ENCODE peak calls at places on chromosome 10, in eight cellular contexts. U, C, T, J, Q, A, P and R are unnamed samples.

GRCh38 chr10:30014511-30014910 is 44.9 kb downstream of the JCAD start:
- DNase-seq in U (no peak), C (no peak), T (no peak), J (no peak), Q (no peak), A (no peak), P (peak; percentile 62), R (no peak)

GRCh38 chr10:47062801-47063200 is 151.6 kb downstream of the PTPN20 start:
- DNase-seq in U (no peak), C (no peak), T (no peak), J (no peak), Q (no peak), A (no peak), P (peak; percentile 56), R (no peak)

GRCh38 chr10:30028452-30029045 is 30.8 kb downstream of the JCAD start:
- DNase-seq in U (no peak), C (no peak), T (peak; percentile 14), J (no peak), Q (no peak), A (no peak), P (no peak), R (no peak)

GRCh38 chr10:122495406-122496340 is 34.3 kb downstream of the HTRA1 start:
- DNase-seq in U (no peak), C (no peak), T (no peak), J (no peak), Q (peak; percentile 33), A (peak; percentile 14), P (no peak), R (no peak)

GRCh38 chr10:71597821-71598498 is 121.6 kb downstream of the C10orf105 start:
- DNase-seq in U (no peak), C (peak; percentile 23), T (peak; percentile 48), J (peak; percentile 85), Q (no peak), A (no peak), P (no peak), R (peak; percentile 57)

GRCh38 chr10:104456817-104457657 is 103.4 kb downstream of the CFAP58 start:
- DNase-seq in U (no peak), C (peak; percentile 41), T (no peak), J (no peak), Q (no peak), A (no peak), P (no peak), R (no peak)

GRCh38 chr10:35326466-35327235 is 9.7 kb upstream of the CCNY start:
- DNase-seq in U (no peak), C (no peak), T (no peak), J (no peak), Q (no peak), A (no peak), P (peak; percentile 73), R (no peak)

GRCh38 chr10:8039323-8039922 is 15.1 kb upstream of the GATA3 start:
- DNase-seq in U (no peak), C (no peak), T (no peak), J (no peak), Q (no peak), A (no peak), P (no peak), R (no peak)

DNA sequence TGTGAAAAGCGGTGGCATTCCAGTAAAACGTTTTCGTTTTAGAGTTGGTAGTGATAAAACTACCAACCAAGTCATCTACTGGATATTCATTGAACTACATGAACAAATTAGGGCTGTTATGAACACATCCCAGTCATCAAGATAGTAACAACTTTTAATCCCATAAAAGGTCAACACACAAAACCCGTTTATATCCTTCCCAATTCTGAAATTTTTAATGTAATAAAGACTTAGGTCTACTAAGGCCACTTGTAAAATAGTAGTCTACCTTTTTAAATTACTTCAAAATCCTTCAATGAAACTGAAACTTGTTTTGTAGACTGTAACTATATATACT is 1.2 kb downstream of the ATAD1 start:
- DNase-seq in U (no peak), C (no peak), T (no peak), J (no peak), Q (no peak), A (no peak), P (no peak), R (no peak)
- TF ChIP-seq CTCF in U (no peak), C (no peak), T (no peak), J (no peak), Q (no peak), A (no peak), P (no peak), R (no peak)

GRCh38 chr10:127227027-127227426 is 30.6 kb upstream of the INSYN2A start:
- DNase-seq in U (no peak), C (no peak), T (no peak), J (no peak), Q (no peak), A (no peak), P (no peak), R (no peak)

GRCh38 chr10:127227663-127228062 is 31.3 kb upstream of the INSYN2A start:
- DNase-seq in U (no peak), C (no peak), T (no peak), J (no peak), Q (no peak), A (no peak), P (no peak), R (no peak)

DNA sequence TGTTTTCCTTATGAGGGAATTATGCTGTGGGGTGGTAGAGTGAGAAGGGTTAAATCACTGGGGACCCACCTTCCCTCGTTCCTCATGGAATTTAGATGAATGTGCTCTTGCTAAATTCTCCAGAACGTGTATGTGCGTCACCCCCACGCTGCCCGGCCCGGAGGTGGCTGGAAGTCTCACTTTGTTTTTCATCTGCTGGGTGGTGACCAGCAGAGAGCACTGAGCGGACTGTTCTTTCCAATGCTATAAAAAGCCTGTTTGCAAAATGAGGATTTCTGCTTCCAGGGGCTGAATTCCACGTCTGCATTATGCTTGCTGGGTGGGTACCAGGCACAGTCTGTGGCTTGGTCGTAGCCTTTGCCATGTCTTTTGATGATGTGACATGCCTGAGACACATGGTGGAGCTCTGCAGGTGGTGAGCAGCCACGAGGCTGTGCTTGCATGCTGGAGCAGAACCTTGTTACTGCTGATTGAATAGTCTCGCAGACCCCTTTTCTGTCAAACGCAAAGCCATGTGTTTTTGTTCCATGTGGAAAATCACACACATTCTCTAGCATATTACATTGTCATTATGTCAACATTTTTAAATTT is 31.9 kb upstream of the INSYN2A start:
- DNase-seq in U (no peak), C (no peak), T (no peak), J (no peak), Q (peak; percentile 7), A (no peak), P (peak; percentile 4), R (no peak)
- TF ChIP-seq CTCF in U (no peak), C (no peak), T (no peak), J (no peak), Q (no peak), A (no peak), P (no peak), R (no peak)

GRCh38 chr10:78320416-78320815 is 286.8 kb downstream of the RPS24 start:
- DNase-seq in U (no peak), C (no peak), T (no peak), J (no peak), Q (no peak), A (no peak), P (no peak), R (no peak)
- TF ChIP-seq CTCF in U (no peak), C (no peak), T (no peak), J (no peak), Q (no peak), A (no peak), P (no peak), R (no peak)

GRCh38 chr10:131803863-131804425 is 96.9 kb upstream of the PPP2R2D start:
- DNase-seq in U (no peak), C (no peak), T (no peak), J (no peak), Q (no peak), A (no peak), P (no peak), R (no peak)

GRCh38 chr10:131805696-131806095 is 95.1 kb upstream of the PPP2R2D start:
- DNase-seq in U (no peak), C (no peak), T (no peak), J (no peak), Q (no peak), A (no peak), P (no peak), R (no peak)

GRCh38 chr10:131804551-131805295 is 96.1 kb upstream of the PPP2R2D start:
- DNase-seq in U (no peak), C (no peak), T (no peak), J (no peak), Q (no peak), A (no peak), P (no peak), R (no peak)

GRCh38 chr10:131806646-131807317 is 94.0 kb upstream of the PPP2R2D start:
- DNase-seq in U (no peak), C (no peak), T (no peak), J (no peak), Q (no peak), A (no peak), P (no peak), R (no peak)

DNA sequence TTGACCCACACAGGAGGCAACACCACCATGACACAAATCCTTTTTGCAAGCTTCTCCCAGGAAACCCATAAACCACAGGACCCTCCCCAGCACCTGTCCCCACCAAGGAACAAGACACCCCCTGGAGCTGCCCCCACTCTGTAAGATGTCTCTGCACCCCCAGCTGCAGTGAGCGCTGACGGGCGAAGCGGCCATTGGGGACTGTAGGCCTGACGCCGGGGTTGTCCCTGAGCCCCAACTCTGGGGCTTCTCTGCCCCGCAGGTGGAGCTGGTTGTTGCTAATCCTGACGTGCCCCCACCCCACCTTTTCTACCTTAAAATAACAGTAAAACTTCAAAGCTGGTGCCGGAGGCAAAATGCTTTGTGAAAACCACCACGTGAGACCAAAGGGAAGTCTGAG is 94.7 kb upstream of the PPP2R2D start:
- DNase-seq in U (no peak), C (no peak), T (no peak), J (no peak), Q (no peak), A (no peak), P (no peak), R (no peak)
- TF ChIP-seq CTCF in U (no peak), C (no peak), T (no peak), J (no peak), Q (no peak), A (no peak), P (no peak), R (no peak)

GRCh38 chr10:115026041-115026779 is 67.0 kb upstream of the ATRNL1 start:
- DNase-seq in U (no peak), C (no peak), T (no peak), J (no peak), Q (no peak), A (no peak), P (no peak), R (no peak)
- TF ChIP-seq CTCF in U (no peak), C (no peak), T (no peak), J (no peak), Q (peak; percentile 31), A (no peak), P (no peak), R (no peak)

GRCh38 chr10:32189400-32190084 is 133.3 kb upstream of the KIF5B start:
- DNase-seq in U (no peak), C (no peak), T (no peak), J (no peak), Q (no peak), A (peak; percentile 16), P (peak; percentile 35), R (no peak)
- TF ChIP-seq CTCF in U (no peak), C (no peak), T (no peak), J (no peak), Q (no peak), A (peak; percentile 37), P (peak; percentile 23), R (no peak)